ENCODE peak calls at places on chromosome 2, in five cellular contexts. P, G, D, E and U are unnamed samples.

GRCh38 chr2:17643031-17643615 is 102.6 kb downstream of the VSNL1 start:
- DNase-seq in P (peak), G (peak), D (peak), E (no peak), U (peak)

GRCh38 chr2:237473474-237474453 is 13.3 kb upstream of the MLPH start:
- DNase-seq in P (peak), G (no peak), D (peak), E (no peak), U (no peak)

GRCh38 chr2:74004212-74005182 is 19.8 kb downstream of the TET3 start:
- DNase-seq in P (no peak), G (no peak), D (no peak), E (no peak), U (no peak)

GRCh38 chr2:54618646-54619565 is 104.6 kb upstream of the EML6 start:
- DNase-seq in P (peak), G (no peak), D (peak), E (no peak), U (no peak)

GRCh38 chr2:219475278-219475677 is 23.4 kb upstream of the GMPPA start:
- DNase-seq in P (no peak), G (no peak), D (no peak), E (no peak), U (no peak)

GRCh38 chr2:73202156-73203054 is at the start of gene NOTO:
- DNase-seq in P (peak), G (no peak), D (no peak), E (no peak), U (peak)

GRCh38 chr2:239285071-239285931 is 115.5 kb downstream of the HDAC4 start:
- DNase-seq in P (no peak), G (no peak), D (peak), E (no peak), U (peak)

GRCh38 chr2:101737478-101738240 is 40.2 kb downstream of the MAP4K4 start:
- DNase-seq in P (no peak), G (no peak), D (no peak), E (no peak), U (peak)

GRCh38 chr2:198309673-198310280 is 505.4 kb downstream of the PLCL1 start:
- DNase-seq in P (peak), G (no peak), D (peak), E (no peak), U (peak)

GRCh38 chr2:23589220-23589647 is 204.3 kb downstream of the KLHL29 start:
- DNase-seq in P (no peak), G (no peak), D (no peak), E (no peak), U (no peak)

GRCh38 chr2:65349863-65350262 is 82.5 kb downstream of the SPRED2 start:
- DNase-seq in P (peak), G (no peak), D (peak), E (peak), U (peak)

GRCh38 chr2:170375192-170375591 is 197.2 kb downstream of the MYO3B start:
- DNase-seq in P (no peak), G (no peak), D (no peak), E (no peak), U (no peak)

GRCh38 chr2:170381678-170382077 is 203.7 kb downstream of the MYO3B start:
- DNase-seq in P (no peak), G (no peak), D (no peak), E (no peak), U (no peak)

GRCh38 chr2:170380267-170380666 is 202.3 kb downstream of the MYO3B start:
- DNase-seq in P (no peak), G (no peak), D (no peak), E (no peak), U (no peak)

DNA sequence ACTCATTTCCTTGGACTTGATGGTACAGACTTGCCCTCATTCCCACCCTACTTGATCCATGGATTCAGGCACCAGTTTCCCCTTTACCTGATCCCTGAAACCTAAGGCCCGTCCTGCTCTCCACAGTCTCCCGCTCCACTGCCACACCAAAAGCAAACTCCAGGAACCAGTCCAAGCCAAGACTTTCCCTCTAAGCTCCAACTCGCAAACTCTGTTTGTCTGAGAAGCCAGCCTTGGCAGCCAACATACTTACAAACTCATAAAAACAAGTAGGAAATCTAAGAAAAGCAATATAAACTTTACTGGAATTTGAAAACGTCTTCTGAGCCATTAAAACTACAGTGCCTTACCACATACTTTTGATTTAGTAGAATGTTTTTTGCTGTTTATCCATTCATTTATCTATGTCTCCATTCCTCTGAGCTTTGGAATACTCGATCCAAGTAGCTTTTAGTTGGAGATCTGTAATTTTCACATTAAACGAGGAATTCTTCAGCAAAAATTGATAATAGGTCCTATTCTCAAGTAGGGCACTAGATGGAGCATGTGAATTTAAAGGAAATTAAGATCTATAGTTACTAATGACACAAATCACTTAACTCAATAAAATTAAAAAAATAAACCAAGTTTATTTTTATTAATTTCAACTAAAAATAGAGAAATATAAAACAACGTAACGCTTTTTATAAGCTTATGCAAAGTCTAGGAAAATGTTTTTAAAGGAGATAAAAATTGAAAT is 199.7 kb downstream of the MYO3B start:
- DNase-seq in P (no peak), G (no peak), D (peak), E (no peak), U (peak)
- TF ChIP-seq CTCF in P (peak), G (peak), D (peak), E (no peak), U (peak)

DNA sequence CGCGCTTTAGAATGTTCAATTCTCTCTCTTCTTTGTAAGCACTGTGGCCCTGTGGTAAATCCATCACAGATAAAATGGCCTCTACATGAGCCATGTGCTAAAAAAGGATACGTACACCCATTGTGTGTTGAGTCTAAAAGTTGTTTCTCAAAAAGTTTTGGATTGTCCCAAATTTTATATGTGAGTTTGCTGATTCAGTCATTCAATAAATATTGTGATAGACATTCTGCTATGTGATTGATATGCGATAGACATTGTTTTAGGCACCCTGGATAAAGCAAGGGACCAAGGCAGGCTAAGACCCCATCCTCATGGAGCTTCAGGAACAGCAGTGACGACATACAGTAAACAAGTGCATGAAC is 53.5 kb downstream of the E2F6 start:
- DNase-seq in P (no peak), G (no peak), D (no peak), E (no peak), U (no peak)
- H3K4me3 ChIP-seq in P (no peak), G (no peak), D (no peak), E (no peak), U (no peak)

GRCh38 chr2:230924092-230924469 is 961 bp downstream of the GPR55 start:
- DNase-seq in P (no peak), G (no peak), D (no peak), E (no peak), U (no peak)

GRCh38 chr2:230925443-230925878 is 419 bp upstream of the GPR55 start:
- DNase-seq in P (no peak), G (no peak), D (no peak), E (no peak), U (no peak)

GRCh38 chr2:230922951-230923717 is 1.9 kb downstream of the GPR55 start:
- DNase-seq in P (no peak), G (no peak), D (no peak), E (no peak), U (no peak)

GRCh38 chr2:230925879-230926765 is 1.1 kb upstream of the GPR55 start:
- DNase-seq in P (no peak), G (no peak), D (peak), E (no peak), U (no peak)

DNA sequence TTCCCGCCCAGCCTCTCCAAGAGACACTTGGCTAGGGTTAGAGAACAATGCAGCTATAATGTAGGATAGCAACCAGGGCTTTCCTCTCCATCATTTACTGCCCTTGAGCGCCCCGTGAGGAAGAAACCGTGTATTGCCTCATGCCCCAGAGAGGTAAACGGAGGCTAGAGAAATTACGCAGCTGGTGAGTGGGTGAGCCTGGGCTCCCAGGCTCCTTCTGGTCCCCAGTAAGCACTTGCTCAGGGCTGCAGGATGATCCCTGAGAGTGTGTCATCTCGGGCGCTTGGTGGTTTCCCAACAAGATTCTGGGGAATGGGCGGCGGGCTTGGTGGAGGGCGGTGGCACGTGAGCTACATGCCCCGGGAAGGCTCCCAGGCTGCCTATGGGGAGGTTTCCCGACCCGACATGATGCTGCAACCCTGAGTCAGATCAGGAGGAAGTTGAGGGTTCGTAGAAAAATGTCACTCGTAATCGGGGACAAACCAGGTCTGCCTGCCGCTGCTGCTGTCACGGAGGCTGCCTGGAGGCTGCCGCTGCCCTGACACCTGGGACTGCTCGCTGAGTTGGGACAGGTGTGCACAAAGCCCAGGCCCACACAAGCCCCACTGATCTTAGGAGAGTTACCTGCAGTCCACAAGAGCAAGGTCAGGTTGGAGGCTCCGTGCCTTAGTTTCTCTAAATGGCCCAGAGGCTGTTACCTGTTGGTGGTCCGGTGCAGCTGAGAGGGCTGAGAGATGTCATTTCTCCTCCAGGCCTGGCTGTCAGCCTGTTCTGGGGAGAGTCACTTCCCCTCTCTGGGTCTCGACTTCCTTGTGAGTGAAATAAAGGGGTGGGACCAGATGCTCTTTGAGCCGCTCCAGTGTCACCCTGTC is at the start of gene GPR55:
- DNase-seq in P (no peak), G (no peak), D (no peak), E (no peak), U (no peak)
- TF ChIP-seq CTCF in P (peak), G (no peak), D (peak), E (no peak), U (no peak)

DNA sequence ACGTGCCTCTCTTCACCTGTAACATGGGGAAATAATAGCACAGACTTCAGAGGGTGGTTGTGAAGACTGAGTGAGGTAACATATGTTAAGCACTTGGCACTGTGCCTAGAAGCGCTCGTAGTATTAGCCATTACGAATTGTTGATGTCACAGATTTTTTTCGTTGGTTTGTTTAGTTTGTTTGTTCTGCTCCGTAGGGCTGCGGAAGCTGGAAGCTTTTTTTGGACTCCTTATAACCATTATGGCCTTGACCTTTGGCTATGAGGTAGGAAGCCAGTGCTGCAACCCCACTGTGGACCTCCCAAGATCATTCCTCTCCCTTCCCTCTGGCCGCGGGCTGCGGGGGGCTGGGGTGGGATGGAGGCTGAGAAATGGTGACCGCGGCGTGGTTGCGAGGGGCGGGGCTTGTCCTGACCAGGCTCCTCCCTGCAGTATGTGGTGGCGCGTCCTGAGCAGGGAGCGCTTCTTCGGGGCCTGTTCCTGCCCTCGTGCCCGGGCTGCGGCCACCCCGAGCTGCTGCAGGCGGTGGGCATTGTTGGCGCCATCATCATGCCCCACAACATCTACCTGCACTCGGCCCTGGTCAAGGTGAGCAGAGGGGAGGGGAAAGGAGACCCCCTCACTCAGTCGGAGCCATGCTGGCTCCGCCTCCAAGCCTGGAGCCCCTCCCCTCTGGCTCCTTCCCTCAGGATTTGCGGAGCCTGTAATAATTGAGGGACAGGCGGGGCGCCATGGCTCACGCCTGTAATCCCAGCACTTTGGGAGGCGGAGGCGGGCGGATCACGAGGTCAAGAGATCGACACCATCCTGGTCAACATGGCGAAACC is 5.5 kb downstream of the SLC11A1 start:
- DNase-seq in P (peak), G (no peak), D (peak), E (peak), U (peak)
- H3K4me3 ChIP-seq in P (peak), G (peak), D (peak), E (peak), U (peak)

GRCh38 chr2:112342067-112342466 is 66.7 kb downstream of the ZC3H6 start:
- DNase-seq in P (no peak), G (no peak), D (no peak), E (no peak), U (no peak)

GRCh38 chr2:112343827-112344585 is 68.6 kb downstream of the ZC3H6 start:
- DNase-seq in P (peak), G (no peak), D (no peak), E (no peak), U (peak)

GRCh38 chr2:112340868-112341267 is 65.5 kb downstream of the ZC3H6 start:
- DNase-seq in P (no peak), G (no peak), D (no peak), E (no peak), U (no peak)

GRCh38 chr2:112340416-112340815 is 65.0 kb downstream of the ZC3H6 start:
- DNase-seq in P (no peak), G (no peak), D (no peak), E (no peak), U (no peak)

GRCh38 chr2:112345030-112346027 is 69.9 kb downstream of the ZC3H6 start:
- DNase-seq in P (no peak), G (no peak), D (no peak), E (no peak), U (no peak)
- TF ChIP-seq CTCF in P (no peak), G (peak), D (peak), E (no peak), U (no peak)

DNA sequence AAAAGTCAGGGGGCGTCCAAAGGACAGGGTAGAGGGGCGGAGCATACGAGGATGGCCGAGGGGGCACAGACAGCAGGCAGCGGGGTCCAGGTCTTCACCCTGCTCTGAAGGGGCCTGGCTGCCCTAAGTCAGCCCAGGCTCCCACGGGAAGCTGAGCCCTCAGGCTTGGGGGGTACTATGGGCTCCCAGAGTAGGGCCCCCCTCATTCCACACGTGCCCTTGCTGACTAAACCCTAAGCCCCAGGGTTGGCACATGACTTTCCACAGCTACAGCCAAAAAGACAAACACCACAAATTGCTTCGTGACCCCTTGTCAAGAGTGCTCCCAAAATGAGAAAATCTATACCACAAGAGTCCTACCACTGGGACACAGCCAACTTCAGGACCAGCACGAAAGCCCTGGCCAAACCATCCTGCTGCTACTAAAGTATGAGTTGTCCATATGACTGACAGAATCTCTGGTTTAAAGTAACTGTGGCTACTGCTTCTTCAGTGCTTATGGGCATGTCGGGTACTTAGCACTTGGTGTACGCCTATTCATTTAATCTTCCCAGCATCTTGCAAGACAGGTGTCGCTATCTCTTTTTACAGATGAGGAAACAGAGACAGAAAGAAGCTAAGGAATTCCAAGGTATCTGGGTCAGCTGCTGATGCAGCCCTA is 203.6 kb upstream of the ID2 start:
- DNase-seq in P (no peak), G (no peak), D (no peak), E (no peak), U (no peak)
- H3K4me3 ChIP-seq in P (no peak), G (no peak), D (no peak), E (no peak), U (no peak)

DNA sequence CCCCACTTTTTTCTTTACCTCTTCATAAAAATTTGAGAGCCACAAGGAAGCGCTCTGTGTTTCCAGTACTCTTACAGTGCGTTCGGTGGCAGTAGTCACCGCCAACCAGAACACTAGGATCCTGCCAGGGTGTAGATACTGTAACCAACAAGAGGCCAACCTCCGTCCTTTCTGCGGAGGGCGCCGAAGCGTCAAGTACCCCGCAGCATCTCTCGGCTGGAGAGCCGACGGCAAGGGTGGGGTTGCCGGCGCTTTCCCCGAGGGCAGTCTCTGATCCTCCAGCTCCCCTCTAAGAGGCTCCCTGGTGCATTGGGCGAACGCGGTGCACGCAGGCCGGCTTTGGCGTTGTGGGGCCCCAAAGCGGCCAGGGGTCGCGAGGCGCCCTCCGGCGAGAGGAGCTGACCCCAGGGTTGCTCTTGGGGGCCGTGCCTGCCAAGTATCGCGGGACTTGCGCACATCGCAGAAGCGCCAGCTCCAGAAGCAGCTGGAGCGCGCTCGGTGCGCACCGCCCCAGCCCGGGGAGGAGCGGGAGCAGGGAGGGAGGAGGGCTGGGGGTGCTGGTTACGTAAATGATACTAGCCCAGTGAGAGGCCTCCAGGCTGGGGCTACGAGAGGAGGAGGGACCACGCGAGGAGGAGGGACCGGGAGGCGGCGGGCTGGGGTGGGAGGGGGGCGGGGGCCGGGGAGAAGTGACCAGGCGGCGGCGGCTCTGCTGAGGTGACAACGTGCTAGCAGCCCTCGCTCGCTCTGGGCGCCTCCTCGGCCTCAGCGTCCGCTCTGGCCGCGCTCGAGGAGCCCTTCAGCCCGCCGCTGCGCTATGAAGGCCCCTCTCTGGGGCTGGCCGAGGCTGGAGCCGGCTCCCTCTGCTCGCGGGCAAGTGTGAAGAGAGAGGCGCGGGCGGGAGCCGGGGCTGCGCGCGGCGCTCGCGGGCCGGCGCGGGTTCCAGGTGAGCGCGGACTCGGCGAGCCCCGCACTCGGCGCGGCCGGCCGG is at the start of gene GALNT13:
- DNase-seq in P (peak), G (no peak), D (peak), E (no peak), U (peak)
- TF ChIP-seq CTCF in P (no peak), G (no peak), D (no peak), E (no peak), U (no peak)

GRCh38 chr2:153213022-153213421 is 265.5 kb downstream of the RPRM start:
- DNase-seq in P (no peak), G (no peak), D (no peak), E (no peak), U (no peak)
- H3K4me3 ChIP-seq in P (no peak), G (no peak), D (no peak), E (no peak), U (no peak)